ENCODE peak calls at places on chromosomes 11 and 22, in six cellular contexts. D is progenitor cell of endocrine pancreas, V is astrocyte of the cerebellum, O is cardiac fibroblast, H is omental fat pad, W is nephron progenitor cell. L is an unnamed sample.

GRCh38 chr11:95968585-95968984 is 44.7 kb upstream of the MTMR2 start:
- DNase-seq in D (no peak), V (no peak), O (peak; percentile 43), H (no peak), W (no peak), L (no peak)

GRCh38 chr11:32003335-32003734 is 87.5 kb upstream of the RCN1 start:
- DNase-seq in D (no peak), V (no peak), O (no peak), H (no peak), W (no peak), L (no peak)

GRCh38 chr22:47259990-47260389 is 497.5 kb downstream of the TBC1D22A start:
- DNase-seq in D (no peak), V (no peak), O (no peak), H (no peak), W (no peak), L (no peak)

GRCh38 chr11:58622344-58622743 is at the start of gene CNTF:
- DNase-seq in D (no peak), V (no peak), O (peak; percentile 28), H (no peak), W (no peak), L (no peak)

GRCh38 chr11:34647131-34647530 is 26.2 kb downstream of the EHF start:
- DNase-seq in D (no peak), V (no peak), O (peak; percentile 34), H (no peak), W (no peak), L (peak; percentile 39)

GRCh38 chr11:67656278-67656922 is 5.9 kb upstream of the ACY3 start:
- DNase-seq in D (no peak), V (no peak), O (peak; percentile 19), H (no peak), W (no peak), L (no peak)

GRCh38 chr11:130606781-130607511 is 158.5 kb downstream of the ADAMTS15 start:
- DNase-seq in D (no peak), V (no peak), O (no peak), H (no peak), W (peak; percentile 29), L (no peak)

GRCh38 chr11:114279778-114280532 is 16.2 kb upstream of the NNMT start:
- DNase-seq in D (no peak), V (no peak), O (peak; percentile 84), H (no peak), W (no peak), L (no peak)

GRCh38 chr11:4203603-4204360 is 109.2 kb downstream of the RRM1 start:
- DNase-seq in D (no peak), V (no peak), O (no peak), H (no peak), W (no peak), L (no peak)

GRCh38 chr22:50014053-50014501 is 1.5 kb upstream of the IL17REL start:
- DNase-seq in D (no peak), V (no peak), O (no peak), H (no peak), W (no peak), L (no peak)

GRCh38 chr11:98056945-98057344 is 963.8 kb upstream of the CNTN5 start:
- DNase-seq in D (no peak), V (no peak), O (no peak), H (no peak), W (no peak), L (no peak)

GRCh38 chr22:23714596-23715588 is 24.1 kb downstream of the RGL4 start:
- DNase-seq in D (no peak), V (no peak), O (no peak), H (no peak), W (no peak), L (no peak)

GRCh38 chr22:33563568-33563967 is 356.7 kb downstream of the LARGE1 start:
- DNase-seq in D (no peak), V (no peak), O (no peak), H (no peak), W (no peak), L (no peak)

GRCh38 chr22:20551805-20552449 is 44.5 kb downstream of the MED15 start:
- DNase-seq in D (no peak), V (no peak), O (peak; percentile 34), H (no peak), W (no peak), L (no peak)

GRCh38 chr11:117792241-117792640 is 4.8 kb downstream of the DSCAML1 start:
- DNase-seq in D (no peak), V (no peak), O (no peak), H (no peak), W (no peak), L (no peak)

GRCh38 chr11:120652705-120653335 is 141.3 kb downstream of the GRIK4 start:
- DNase-seq in D (no peak), V (no peak), O (peak; percentile 2), H (no peak), W (no peak), L (no peak)

GRCh38 chr11:93984205-93984586 is 37.0 kb upstream of the HEPHL1 start:
- DNase-seq in D (no peak), V (no peak), O (peak; percentile 3), H (no peak), W (no peak), L (no peak)

GRCh38 chr11:46333129-46333947 is 13.9 kb upstream of the DGKZ start:
- DNase-seq in D (no peak), V (no peak), O (no peak), H (no peak), W (peak; percentile 56), L (no peak)

GRCh38 chr11:77374108-77374507 is 72.6 kb upstream of the GDPD4 start:
- DNase-seq in D (no peak), V (no peak), O (no peak), H (no peak), W (no peak), L (no peak)

GRCh38 chr11:5626191-5626590 is 1.4 kb downstream of the TRIM34 start:
- DNase-seq in D (no peak), V (no peak), O (peak; percentile 53), H (no peak), W (no peak), L (peak; percentile 27)

GRCh38 chr11:119315139-119316016 is 1.6 kb downstream of the MCAM start:
- DNase-seq in D (no peak), V (no peak), O (no peak), H (no peak), W (peak; percentile 46), L (no peak)
- TF ChIP-seq CTCF in D (no peak), V (no peak), O (no peak), H (no peak), W (no peak), L (no peak)

GRCh38 chr11:19876750-19877149 is 164.1 kb downstream of the NAV2 start:
- DNase-seq in D (no peak), V (no peak), O (no peak), H (no peak), W (no peak), L (no peak)

GRCh38 chr11:19871531-19871930 is 158.9 kb downstream of the NAV2 start:
- DNase-seq in D (no peak), V (no peak), O (no peak), H (no peak), W (no peak), L (no peak)

GRCh38 chr11:19874241-19874640 is 161.6 kb downstream of the NAV2 start:
- DNase-seq in D (no peak), V (peak; percentile 79), O (no peak), H (no peak), W (no peak), L (no peak)

GRCh38 chr11:19872526-19873135 is 160.0 kb downstream of the NAV2 start:
- DNase-seq in D (no peak), V (no peak), O (no peak), H (no peak), W (no peak), L (no peak)

DNA sequence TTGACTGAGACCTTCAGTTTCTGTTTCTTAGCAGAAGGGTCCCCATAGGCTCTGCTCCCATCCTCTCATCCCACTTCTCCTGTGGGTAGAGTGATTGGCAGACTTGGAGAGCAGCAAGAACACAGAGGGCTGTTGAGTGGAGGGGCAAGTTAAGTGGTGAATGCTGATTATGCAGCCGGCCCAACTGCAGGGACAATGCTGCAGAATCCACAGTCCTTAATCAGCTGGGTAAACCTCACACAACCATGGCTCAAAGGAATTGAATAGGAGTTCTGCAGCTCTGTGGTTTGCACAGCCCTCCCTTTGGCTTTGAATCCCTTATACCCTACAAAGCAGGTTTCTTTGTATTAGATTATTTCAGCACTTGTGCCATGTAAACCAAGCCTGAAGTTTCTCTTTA is 161.1 kb downstream of the NAV2 start:
- DNase-seq in D (no peak), V (no peak), O (no peak), H (no peak), W (no peak), L (no peak)
- TF ChIP-seq CTCF in D (no peak), V (no peak), O (no peak), H (no peak), W (no peak), L (no peak)

DNA sequence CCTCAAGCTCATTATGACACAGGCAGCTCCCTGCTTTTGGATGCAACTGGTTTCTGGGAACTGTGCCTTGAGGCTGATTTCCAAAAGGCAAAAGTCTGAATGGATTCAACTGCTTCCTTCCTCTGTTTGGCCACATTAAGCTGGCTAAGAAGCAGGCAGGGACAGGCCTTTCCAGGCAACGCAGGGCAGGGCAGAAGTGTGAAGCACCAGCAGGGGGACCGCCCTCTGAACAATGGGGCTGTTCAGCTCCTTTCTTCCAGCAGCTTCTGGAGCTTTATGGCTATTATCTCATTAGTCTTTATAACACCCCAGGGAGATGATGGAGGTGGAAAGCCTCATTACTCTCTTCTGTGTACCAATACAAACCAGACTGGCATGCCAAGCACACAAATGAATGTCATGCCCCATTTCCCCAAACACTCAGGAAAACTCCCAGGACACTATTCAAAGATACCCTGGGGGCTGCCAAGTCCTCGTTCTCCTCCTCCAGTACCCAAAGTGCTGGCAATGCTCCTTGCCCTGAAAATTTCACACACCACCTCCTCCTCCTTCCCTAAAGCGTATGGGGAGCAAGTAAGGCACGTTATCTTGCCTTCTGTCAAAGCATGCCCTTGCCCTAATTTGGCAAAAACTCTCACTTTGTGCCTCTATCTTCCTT is 21.3 kb downstream of the MORC2 start:
- DNase-seq in D (no peak), V (no peak), O (no peak), H (no peak), W (peak; percentile 17), L (no peak)
- TF ChIP-seq CTCF in D (no peak), V (no peak), O (peak; percentile 17), H (no peak), W (no peak), L (no peak)

GRCh38 chr22:17891427-17892167 is 117.3 kb upstream of the BID start:
- DNase-seq in D (no peak), V (no peak), O (no peak), H (no peak), W (peak; percentile 49), L (no peak)
- TF ChIP-seq CTCF in D (peak; percentile 33), V (peak; percentile 50), O (peak; percentile 47), H (no peak), W (no peak), L (peak; percentile 25)

L was measured in BJ.